ENCODE peak calls at places on chromosomes 16 and 17, in five cellular contexts. One of them, this sample, is unnamed.
A peak's percentile ranks its signal among the peaks of the same experiment; 100 is the strongest.

GRCh38 chr16:67110136-67110847 is 551 bp downstream of the PHAF1 start:
- DNase-seq in hypothalamus: peak; percentile 16
- DNase-seq in dorsolateral prefrontal cortex: no peak
- DNase-seq in sigmoid colon: no peak
- DNase-seq in KBM-7: peak; percentile 94
- DNase-seq in this sample: no peak

GRCh38 chr17:65017375-65017774 is 39.2 kb downstream of the GNA13 start:
- DNase-seq in KBM-7: no peak
- DNase-seq in hypothalamus: peak; percentile 16
- DNase-seq in dorsolateral prefrontal cortex: no peak
- DNase-seq in sigmoid colon: no peak
- DNase-seq in this sample: no peak

GRCh38 chr16:47234-47633 is 6.2 kb downstream of the POLR3K start:
- DNase-seq in sigmoid colon: no peak
- DNase-seq in dorsolateral prefrontal cortex: no peak
- DNase-seq in KBM-7: no peak
- DNase-seq in hypothalamus: no peak
- DNase-seq in this sample: no peak

GRCh38 chr16:69478685-69479084 is 54.3 kb downstream of the CYB5B start:
- DNase-seq in dorsolateral prefrontal cortex: no peak
- DNase-seq in sigmoid colon: no peak
- DNase-seq in hypothalamus: no peak
- DNase-seq in KBM-7: no peak
- DNase-seq in this sample: no peak

GRCh38 chr17:2094891-2095535 is 40.1 kb downstream of the HIC1 start:
- DNase-seq in sigmoid colon: peak; percentile 81
- DNase-seq in hypothalamus: peak; percentile 26
- DNase-seq in KBM-7: peak; percentile 23
- DNase-seq in dorsolateral prefrontal cortex: peak; percentile 76
- DNase-seq in this sample: no peak

GRCh38 chr17:10171581-10171981 is 26.8 kb downstream of the GAS7 start:
- DNase-seq in sigmoid colon: no peak
- DNase-seq in KBM-7: peak; percentile 19
- DNase-seq in dorsolateral prefrontal cortex: no peak
- DNase-seq in hypothalamus: no peak
- DNase-seq in this sample: no peak

GRCh38 chr16:86919073-86919472 is 340.7 kb downstream of the FOXL1 start:
- DNase-seq in sigmoid colon: no peak
- DNase-seq in KBM-7: no peak
- DNase-seq in dorsolateral prefrontal cortex: peak; percentile 12
- DNase-seq in hypothalamus: no peak
- DNase-seq in this sample: no peak

GRCh38 chr17:48012151-48012520 is 25.5 kb downstream of the COPZ2 start:
- DNase-seq in hypothalamus: peak; percentile 58
- DNase-seq in KBM-7: peak; percentile 60
- DNase-seq in dorsolateral prefrontal cortex: peak; percentile 71
- DNase-seq in sigmoid colon: no peak
- DNase-seq in this sample: peak; percentile 37

GRCh38 chr17:28405632-28406477 is at the start of gene SLC46A1:
- DNase-seq in KBM-7: peak; percentile 34
- DNase-seq in hypothalamus: peak; percentile 66
- DNase-seq in dorsolateral prefrontal cortex: peak; percentile 74
- DNase-seq in sigmoid colon: peak; percentile 81
- DNase-seq in this sample: peak; percentile 15

GRCh38 chr16:50474138-50474537 is 74.1 kb upstream of the NKD1 start:
- DNase-seq in KBM-7: no peak
- DNase-seq in sigmoid colon: no peak
- DNase-seq in dorsolateral prefrontal cortex: no peak
- DNase-seq in hypothalamus: no peak
- DNase-seq in this sample: no peak

GRCh38 chr17:27878776-27879562 is 14.2 kb downstream of the LYRM9 start:
- DNase-seq in sigmoid colon: peak; percentile 70
- DNase-seq in dorsolateral prefrontal cortex: no peak
- DNase-seq in KBM-7: no peak
- DNase-seq in hypothalamus: no peak
- DNase-seq in this sample: no peak

GRCh38 chr16:73228649-73229048 is 180.7 kb upstream of the ZFHX3 start:
- DNase-seq in dorsolateral prefrontal cortex: no peak
- DNase-seq in hypothalamus: no peak
- DNase-seq in sigmoid colon: peak; percentile 68
- DNase-seq in KBM-7: no peak
- DNase-seq in this sample: no peak

GRCh38 chr17:56785396-56785795 is 48.3 kb downstream of the C17orf67 start:
- DNase-seq in dorsolateral prefrontal cortex: no peak
- DNase-seq in sigmoid colon: no peak
- DNase-seq in KBM-7: peak; percentile 30
- DNase-seq in hypothalamus: no peak
- DNase-seq in this sample: no peak

GRCh38 chr17:82121660-82122629 is 23.9 kb upstream of the FASN start:
- DNase-seq in hypothalamus: no peak
- DNase-seq in KBM-7: no peak
- DNase-seq in dorsolateral prefrontal cortex: no peak
- DNase-seq in sigmoid colon: no peak
- DNase-seq in this sample: no peak

This sample was measured in activated T-helper 9 cell treated with anti-CD3 and anti-CD28 coated beads, Interleukin-2, amount 50 U/mL, for 16 hours.